ENCODE peak calls at places on chromosomes 6 and 20, in six cellular contexts. H is K562, G is HepG2, P is SK-N-SH, Z is GM12878, O is H1. Y is an unnamed sample.

GRCh38 chr6:127515234-127515793 is 3.8 kb downstream of the MTCL3 start:
- DNase-seq in H (no peak), G (no peak), P (peak), Z (no peak), O (peak), Y (no peak)

GRCh38 chr20:17933711-17934110 is 34.9 kb downstream of the SNX5 start:
- DNase-seq in G (peak), P (no peak), H (no peak), Z (no peak), O (no peak), Y (no peak)

GRCh38 chr6:140043357-140043756 is 668.9 kb upstream of the CITED2 start:
- DNase-seq in G (no peak), O (no peak), Z (no peak), P (no peak), H (no peak), Y (peak)

GRCh38 chr6:87723727-87724078 is 21.7 kb upstream of the AKIRIN2 start:
- DNase-seq in P (no peak), H (no peak), O (no peak), Z (no peak), G (no peak), Y (no peak)

GRCh38 chr6:12849420-12850200 is 133.0 kb downstream of the PHACTR1 start:
- DNase-seq in G (no peak), H (no peak), P (no peak), Z (no peak), O (no peak), Y (no peak)

GRCh38 chr6:158628542-158628941 is 16.0 kb downstream of the DYNLT1 start:
- DNase-seq in G (no peak), O (no peak), Z (no peak), H (no peak), P (no peak), Y (no peak)

GRCh38 chr6:73610444-73611275 is 43.1 kb downstream of the SLC17A5 start:
- DNase-seq in Z (peak), H (no peak), G (peak), P (peak), O (no peak), Y (peak)

GRCh38 chr20:34768105-34768504 is 57.3 kb downstream of the NCOA6 start:
- DNase-seq in O (no peak), Z (no peak), G (no peak), H (no peak), P (no peak), Y (no peak)

GRCh38 chr6:31660224-31660997 is at the start of gene C6orf47:
- DNase-seq in Z (no peak), H (peak), P (peak), O (peak), G (peak), Y (peak)

GRCh38 chr6:149082320-149082719 is 235.2 kb upstream of the TAB2 start:
- DNase-seq in G (peak), Z (no peak), P (peak), O (no peak), H (peak), Y (peak)

GRCh38 chr6:7904654-7905319 is 5.8 kb downstream of the TXNDC5 start:
- DNase-seq in P (no peak), O (no peak), Z (no peak), H (no peak), G (no peak), Y (no peak)

GRCh38 chr6:46453221-46453620 is 38.0 kb downstream of the RCAN2 start:
- DNase-seq in G (no peak), Z (no peak), O (no peak), P (no peak), H (no peak), Y (no peak)

GRCh38 chr6:139979021-139979721 is 604.7 kb upstream of the CITED2 start:
- DNase-seq in H (no peak), O (no peak), P (no peak), Z (no peak), G (no peak), Y (no peak)

GRCh38 chr6:72580281-72580940 is 41.5 kb upstream of the KCNQ5 start:
- DNase-seq in G (peak), P (peak), O (peak), H (peak), Z (no peak), Y (peak)

GRCh38 chr20:7695622-7696021 is 244.6 kb downstream of the HAO1 start:
- DNase-seq in O (no peak), Z (no peak), G (no peak), H (no peak), P (no peak), Y (no peak)

GRCh38 chr6:12923644-12924235 is 207.2 kb downstream of the PHACTR1 start:
- DNase-seq in P (no peak), G (no peak), O (no peak), H (no peak), Z (no peak), Y (no peak)

GRCh38 chr6:52285174-52286068 is 879 bp upstream of the MCM3 start:
- DNase-seq in H (peak), G (peak), Z (no peak), O (no peak), P (peak), Y (no peak)

GRCh38 chr6:55448446-55448845 is 121.2 kb downstream of the GFRAL start:
- DNase-seq in H (no peak), Z (no peak), G (no peak), P (no peak), O (no peak), Y (no peak)

GRCh38 chr6:150124235-150124634 is 18.6 kb upstream of the PPP1R14C start:
- DNase-seq in Z (no peak), G (no peak), O (no peak), P (no peak), H (no peak), Y (no peak)

GRCh38 chr6:41334482-41335023 is 855 bp upstream of the NCR2 start:
- DNase-seq in G (no peak), O (no peak), H (peak), Z (no peak), P (peak), Y (no peak)

GRCh38 chr20:11867286-11867921 is 50.3 kb upstream of the BTBD3 start:
- DNase-seq in P (no peak), G (no peak), H (no peak), Z (no peak), O (no peak), Y (no peak)

GRCh38 chr20:14536738-14537137 is 199.3 kb upstream of the FLRT3 start:
- DNase-seq in P (peak), Z (no peak), O (no peak), G (no peak), H (no peak), Y (no peak)

GRCh38 chr6:167462913-167463312 is 138.0 kb downstream of the TTLL2 start:
- DNase-seq in H (no peak), O (no peak), G (no peak), Z (no peak), P (no peak), Y (no peak)

GRCh38 chr6:2850480-2851150 is 9.0 kb upstream of the SERPINB1 start:
- DNase-seq in H (no peak), G (no peak), O (no peak), P (no peak), Z (no peak), Y (no peak)

GRCh38 chr6:149334682-149335160 is 17.2 kb downstream of the TAB2 start:
- DNase-seq in H (no peak), P (no peak), G (no peak), O (no peak), Z (no peak), Y (peak)

GRCh38 chr6:53647437-53648094 is 18.0 kb downstream of the KLHL31 start:
- DNase-seq in Z (no peak), H (no peak), P (no peak), O (no peak), G (no peak), Y (no peak)

GRCh38 chr6:138485586-138486248 is 13.6 kb downstream of the NHSL1 start:
- DNase-seq in P (no peak), Z (no peak), G (no peak), O (no peak), H (no peak), Y (no peak)

GRCh38 chr6:137729866-137730629 is 137.0 kb upstream of the TNFAIP3 start:
- DNase-seq in G (peak), Z (no peak), P (no peak), H (no peak), O (no peak), Y (no peak)

GRCh38 chr20:18001131-18001921 is 32.5 kb downstream of the MGME1 start:
- DNase-seq in O (no peak), Z (no peak), P (no peak), G (peak), H (no peak), Y (no peak)

GRCh38 chr6:94361304-94362060 is 942.1 kb upstream of the EPHA7 start:
- DNase-seq in H (no peak), G (no peak), Z (no peak), O (no peak), P (no peak), Y (no peak)

GRCh38 chr6:20684474-20684873 is 150.2 kb downstream of the CDKAL1 start:
- DNase-seq in H (no peak), Z (no peak), O (no peak), P (no peak), G (no peak), Y (no peak)
- H3K9ac ChIP-seq in H (no peak), Z (no peak), O (no peak), P (no peak), G (no peak), Y (no peak)

GRCh38 chr20:64240243-64241015 is 15.1 kb upstream of the PCMTD2 start:
- DNase-seq in Z (no peak), H (no peak), O (no peak), G (no peak), P (no peak), Y (no peak)
- TF ChIP-seq JUND in Z (no peak), H (no peak), O (no peak), G (no peak), P (no peak), Y (no peak)

GRCh38 chr20:50776122-50776795 is 18.6 kb upstream of the BCAS4 start:
- DNase-seq in H (no peak), G (no peak), O (no peak), P (no peak), Z (no peak), Y (no peak)
- H3K9ac ChIP-seq in H (no peak), G (no peak), O (no peak), P (no peak), Z (no peak), Y (no peak)

DNA sequence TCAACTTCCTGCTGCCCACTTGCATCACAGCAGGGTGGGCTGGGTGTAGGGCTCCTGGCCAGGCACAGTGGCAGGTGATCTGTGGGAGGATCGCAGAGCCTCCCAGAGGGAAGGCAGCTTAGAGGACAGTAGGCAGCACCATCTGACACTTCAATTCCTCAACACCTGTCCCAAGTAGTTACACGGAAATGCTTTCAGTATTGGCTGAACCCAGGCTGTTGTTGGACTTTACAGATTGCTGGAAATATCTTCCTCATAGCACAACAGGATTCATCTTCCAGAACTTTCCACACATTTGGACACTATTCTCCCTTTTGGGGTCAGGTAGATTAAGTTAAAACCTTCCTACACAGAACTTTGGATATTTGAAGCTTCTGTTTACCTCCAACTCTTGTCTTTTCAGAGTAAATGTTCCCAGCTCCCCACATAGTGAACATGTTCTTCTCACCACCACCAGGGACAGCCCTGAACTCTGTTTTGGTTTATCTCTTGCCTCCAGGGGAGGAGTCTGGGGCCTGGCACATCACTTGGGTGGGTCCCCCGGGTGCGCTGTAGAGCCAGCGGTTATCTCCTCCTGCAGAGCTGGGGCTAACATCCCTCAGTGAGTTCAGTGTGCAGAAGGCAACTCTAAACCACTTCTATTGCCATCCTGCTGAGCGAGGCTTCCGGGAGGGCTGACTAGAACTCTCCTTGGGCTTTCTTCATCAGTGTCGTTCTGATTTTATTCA is 3.5 kb upstream of the SLC22A2 start:
- DNase-seq in Z (no peak), P (peak), G (peak), O (no peak), H (peak), Y (no peak)
- TF ChIP-seq JUND in Z (no peak), P (no peak), G (no peak), O (no peak), H (no peak), Y (no peak)

DNA sequence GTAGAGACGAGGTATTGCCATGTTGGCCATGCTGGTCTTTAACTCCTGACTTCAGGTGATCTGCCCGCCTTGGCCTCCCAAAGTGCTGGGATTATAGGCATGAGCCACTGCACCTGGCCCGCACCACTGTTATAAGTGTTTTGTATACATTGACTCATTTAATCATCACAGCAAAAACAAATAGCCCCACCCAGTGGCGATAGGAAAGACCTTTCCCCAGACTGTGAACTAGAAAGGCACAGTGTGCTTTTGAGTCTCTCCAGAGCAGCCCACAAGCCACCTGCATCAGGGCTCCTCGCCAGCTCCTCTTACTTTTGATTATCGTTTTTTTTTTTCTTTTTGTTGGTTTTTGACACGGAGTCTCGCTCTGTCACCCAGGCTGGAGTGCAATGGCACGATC is 27.9 kb upstream of the ZFP64 start:
- DNase-seq in Z (no peak), P (no peak), O (no peak), H (no peak), G (peak), Y (no peak)
- H3K9ac ChIP-seq in Z (no peak), P (no peak), O (no peak), H (no peak), G (no peak), Y (no peak)

DNA sequence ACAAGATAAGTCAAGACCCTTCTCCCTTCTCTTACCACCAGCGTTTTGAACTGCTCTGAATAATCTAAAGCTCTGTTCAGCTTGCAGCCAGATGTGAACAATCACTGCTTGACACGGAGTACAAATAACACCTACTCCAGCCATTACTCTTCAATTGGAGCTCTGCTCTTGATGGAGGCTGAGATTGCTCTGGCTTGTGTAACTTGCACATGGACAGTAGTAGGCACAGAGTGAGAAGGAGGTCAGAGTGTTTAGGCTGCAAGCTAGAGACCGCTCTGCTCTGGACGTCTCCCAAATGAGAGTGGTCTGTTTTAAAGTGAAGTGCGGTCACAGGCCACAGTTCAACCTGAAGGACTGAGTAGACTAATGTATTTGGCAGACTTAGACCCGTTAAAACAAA is 158.3 kb downstream of the HDGFL1 start:
- DNase-seq in P (no peak), O (no peak), Z (no peak), H (no peak), G (no peak), Y (no peak)
- TF ChIP-seq JUND in P (no peak), O (no peak), Z (no peak), H (no peak), G (no peak), Y (no peak)

DNA sequence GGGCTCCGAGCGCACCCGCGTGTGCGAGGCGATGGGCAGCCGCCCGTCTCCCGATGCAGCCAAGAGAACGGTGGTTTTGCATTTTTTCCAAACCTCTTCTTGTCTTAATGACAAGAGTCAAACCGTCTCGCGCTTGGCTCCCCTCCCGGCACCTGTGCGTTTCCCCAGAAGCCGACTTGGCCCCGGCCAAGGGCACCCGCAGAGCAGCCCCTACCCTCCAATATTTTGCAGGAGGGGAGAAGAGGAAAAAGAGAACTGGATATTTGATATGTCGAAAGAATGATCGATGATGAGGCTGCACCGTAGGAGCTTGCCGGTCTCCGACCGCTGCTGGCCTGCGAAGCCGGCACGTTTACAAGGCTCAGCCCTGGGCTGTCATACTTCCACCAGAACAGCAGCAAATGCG is 296.6 kb downstream of the TFAP2C start:
- DNase-seq in Z (no peak), G (no peak), H (no peak), P (no peak), O (no peak), Y (no peak)
- H3K9ac ChIP-seq in Z (no peak), G (no peak), H (no peak), P (no peak), O (no peak), Y (no peak)

GRCh38 chr6:24228681-24229255 is 102.8 kb downstream of the NRSN1 start:
- DNase-seq in Z (no peak), H (no peak), P (no peak), O (no peak), G (peak), Y (no peak)
- TF ChIP-seq JUND in Z (no peak), H (no peak), P (no peak), O (no peak), G (no peak), Y (no peak)

DNA sequence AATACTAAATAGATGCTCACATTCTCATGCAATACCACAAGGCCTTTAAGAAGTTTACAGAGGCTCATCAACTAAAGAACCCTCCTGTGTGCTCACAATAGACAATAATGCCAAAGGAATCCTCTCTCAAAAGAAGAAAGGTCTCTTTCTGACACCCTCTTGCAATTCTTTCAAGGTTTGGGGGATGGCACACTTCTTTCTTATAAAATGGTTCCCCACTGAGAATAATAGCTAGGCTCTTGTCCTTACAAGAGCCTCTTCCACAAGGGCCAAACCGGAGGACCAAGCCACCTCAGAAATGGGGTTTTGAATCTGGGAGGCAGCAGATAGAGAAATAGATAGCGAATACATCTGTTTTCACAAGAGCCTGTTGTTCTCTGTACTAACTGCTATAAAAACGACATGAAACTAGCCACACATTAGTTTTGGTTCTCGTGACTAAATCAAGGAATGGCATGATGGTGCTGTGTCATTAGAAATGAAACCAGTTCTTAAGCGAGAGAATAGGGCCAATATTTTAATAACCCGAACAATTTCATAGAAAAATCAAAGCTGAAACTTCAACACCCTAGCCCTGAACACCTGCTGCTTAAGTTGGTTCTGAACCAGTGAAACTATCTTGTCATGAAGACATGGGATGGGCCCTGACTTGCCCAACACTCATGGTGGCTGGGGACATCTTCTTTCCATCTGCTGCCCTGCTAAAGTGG is 81.1 kb downstream of the PRDM1 start:
- DNase-seq in G (no peak), Z (peak), P (no peak), O (no peak), H (no peak), Y (no peak)
- H3K9ac ChIP-seq in G (no peak), Z (peak), P (no peak), O (no peak), H (no peak), Y (no peak)

GRCh38 chr20:47133809-47134456 is 222.6 kb downstream of the ZMYND8 start:
- DNase-seq in P (no peak), O (no peak), Z (no peak), H (no peak), G (no peak), Y (no peak)
- TF ChIP-seq JUND in P (no peak), O (no peak), Z (no peak), H (no peak), G (no peak), Y (no peak)

Y was measured in HCT116.